ENCODE peak calls at places on chromosomes 3 and 15, in seven cellular contexts. One of them, this sample, is unnamed.
A peak's percentile ranks its signal among the peaks of the same experiment; 100 is the strongest.

GRCh38 chr3:89525597-89525996 is 418.2 kb downstream of the EPHA3 start:
- DNase-seq in fibroblast of pulmonary artery: no peak
- DNase-seq in choroid plexus epithelial cell: no peak
- DNase-seq in neural progenitor cell: no peak
- DNase-seq in foreskin fibroblast: no peak
- DNase-seq in AG04449: no peak
- DNase-seq in GM23338: no peak
- DNase-seq in this sample: no peak

GRCh38 chr3:161500057-161500836 is 3.6 kb downstream of the OTOL1 start:
- DNase-seq in AG04449: no peak
- DNase-seq in fibroblast of pulmonary artery: peak; percentile 1
- DNase-seq in choroid plexus epithelial cell: no peak
- DNase-seq in neural progenitor cell: no peak
- DNase-seq in GM23338: no peak
- DNase-seq in foreskin fibroblast: no peak
- DNase-seq in this sample: peak; percentile 57

GRCh38 chr3:42133500-42134298 is 42.5 kb downstream of the TRAK1 start:
- DNase-seq in fibroblast of pulmonary artery: no peak
- DNase-seq in neural progenitor cell: no peak
- DNase-seq in AG04449: no peak
- DNase-seq in choroid plexus epithelial cell: no peak
- DNase-seq in GM23338: no peak
- DNase-seq in foreskin fibroblast: no peak
- DNase-seq in this sample: no peak

GRCh38 chr15:43977072-43977884 is 150.5 kb downstream of the WDR76 start:
- DNase-seq in neural progenitor cell: no peak
- DNase-seq in choroid plexus epithelial cell: no peak
- DNase-seq in foreskin fibroblast: no peak
- DNase-seq in fibroblast of pulmonary artery: no peak
- DNase-seq in GM23338: peak; percentile 81
- DNase-seq in AG04449: no peak
- DNase-seq in this sample: no peak

GRCh38 chr3:138043266-138044029 is 33.5 kb downstream of the CLDN18 start:
- DNase-seq in foreskin fibroblast: peak; percentile 93
- DNase-seq in neural progenitor cell: no peak
- DNase-seq in fibroblast of pulmonary artery: peak; percentile 86
- DNase-seq in GM23338: no peak
- DNase-seq in AG04449: peak; percentile 61
- DNase-seq in choroid plexus epithelial cell: peak; percentile 87
- DNase-seq in this sample: no peak

GRCh38 chr3:193546129-193546528 is 8.6 kb downstream of the ATP13A4 start:
- DNase-seq in neural progenitor cell: no peak
- DNase-seq in foreskin fibroblast: no peak
- DNase-seq in GM23338: no peak
- DNase-seq in AG04449: no peak
- DNase-seq in fibroblast of pulmonary artery: no peak
- DNase-seq in choroid plexus epithelial cell: no peak
- DNase-seq in this sample: no peak

GRCh38 chr3:16728762-16729745 is 123.8 kb upstream of the DAZL start:
- DNase-seq in choroid plexus epithelial cell: peak; percentile 80
- DNase-seq in GM23338: no peak
- DNase-seq in neural progenitor cell: no peak
- DNase-seq in fibroblast of pulmonary artery: peak; percentile 76
- DNase-seq in AG04449: peak; percentile 26
- DNase-seq in foreskin fibroblast: peak; percentile 85
- DNase-seq in this sample: peak; percentile 64

GRCh38 chr3:40827942-40828688 is 303.4 kb downstream of the ZNF621 start:
- DNase-seq in neural progenitor cell: no peak
- DNase-seq in fibroblast of pulmonary artery: peak; percentile 1
- DNase-seq in AG04449: no peak
- DNase-seq in GM23338: no peak
- DNase-seq in choroid plexus epithelial cell: peak; percentile 38
- DNase-seq in foreskin fibroblast: no peak
- DNase-seq in this sample: peak; percentile 83

GRCh38 chr3:149247929-149248691 is 26.5 kb upstream of the CP start:
- DNase-seq in GM23338: peak; percentile 49
- DNase-seq in AG04449: no peak
- DNase-seq in choroid plexus epithelial cell: peak; percentile 60
- DNase-seq in fibroblast of pulmonary artery: peak; percentile 35
- DNase-seq in foreskin fibroblast: peak; percentile 20
- DNase-seq in neural progenitor cell: no peak
- DNase-seq in this sample: no peak

GRCh38 chr3:25906132-25906906 is 116.4 kb downstream of the OXSM start:
- DNase-seq in choroid plexus epithelial cell: no peak
- DNase-seq in fibroblast of pulmonary artery: no peak
- DNase-seq in foreskin fibroblast: no peak
- DNase-seq in GM23338: peak; percentile 28
- DNase-seq in AG04449: no peak
- DNase-seq in neural progenitor cell: no peak
- DNase-seq in this sample: no peak

GRCh38 chr15:72231847-72232461 is 964 bp upstream of the PKM start:
- DNase-seq in choroid plexus epithelial cell: peak; percentile 90
- DNase-seq in GM23338: peak; percentile 74
- DNase-seq in neural progenitor cell: peak; percentile 41
- DNase-seq in fibroblast of pulmonary artery: peak; percentile 78
- DNase-seq in foreskin fibroblast: peak; percentile 88
- DNase-seq in AG04449: peak; percentile 37
- DNase-seq in this sample: no peak

GRCh38 chr15:69838951-69839350 is 258.8 kb downstream of the TLE3 start:
- DNase-seq in choroid plexus epithelial cell: no peak
- DNase-seq in fibroblast of pulmonary artery: no peak
- DNase-seq in foreskin fibroblast: no peak
- DNase-seq in neural progenitor cell: no peak
- DNase-seq in AG04449: no peak
- DNase-seq in GM23338: no peak
- DNase-seq in this sample: no peak

GRCh38 chr3:195048059-195048905 is 222.7 kb downstream of the XXYLT1 start:
- DNase-seq in foreskin fibroblast: no peak
- DNase-seq in neural progenitor cell: no peak
- DNase-seq in choroid plexus epithelial cell: no peak
- DNase-seq in GM23338: no peak
- DNase-seq in AG04449: no peak
- DNase-seq in fibroblast of pulmonary artery: no peak
- DNase-seq in this sample: no peak

GRCh38 chr3:146589899-146590508 is 15.1 kb downstream of the PLSCR5 start:
- DNase-seq in GM23338: peak; percentile 42
- DNase-seq in neural progenitor cell: peak; percentile 42
- DNase-seq in choroid plexus epithelial cell: peak; percentile 82
- DNase-seq in AG04449: no peak
- DNase-seq in foreskin fibroblast: peak; percentile 75
- DNase-seq in fibroblast of pulmonary artery: peak; percentile 76
- DNase-seq in this sample: no peak

GRCh38 chr3:123378409-123378915 is 70.4 kb downstream of the ADCY5 start:
- DNase-seq in foreskin fibroblast: no peak
- DNase-seq in neural progenitor cell: no peak
- DNase-seq in fibroblast of pulmonary artery: no peak
- DNase-seq in GM23338: no peak
- DNase-seq in AG04449: no peak
- DNase-seq in choroid plexus epithelial cell: no peak
- DNase-seq in this sample: no peak

GRCh38 chr3:154182322-154182922 is 61.2 kb downstream of the ARHGEF26 start:
- DNase-seq in choroid plexus epithelial cell: no peak
- DNase-seq in fibroblast of pulmonary artery: no peak
- DNase-seq in GM23338: no peak
- DNase-seq in foreskin fibroblast: no peak
- DNase-seq in neural progenitor cell: no peak
- DNase-seq in AG04449: no peak
- DNase-seq in this sample: no peak

GRCh38 chr15:36661042-36661441 is 81.6 kb downstream of the CDIN1 start:
- DNase-seq in GM23338: no peak
- DNase-seq in AG04449: no peak
- DNase-seq in foreskin fibroblast: no peak
- DNase-seq in fibroblast of pulmonary artery: no peak
- DNase-seq in choroid plexus epithelial cell: no peak
- DNase-seq in neural progenitor cell: no peak
- DNase-seq in this sample: no peak

DNA sequence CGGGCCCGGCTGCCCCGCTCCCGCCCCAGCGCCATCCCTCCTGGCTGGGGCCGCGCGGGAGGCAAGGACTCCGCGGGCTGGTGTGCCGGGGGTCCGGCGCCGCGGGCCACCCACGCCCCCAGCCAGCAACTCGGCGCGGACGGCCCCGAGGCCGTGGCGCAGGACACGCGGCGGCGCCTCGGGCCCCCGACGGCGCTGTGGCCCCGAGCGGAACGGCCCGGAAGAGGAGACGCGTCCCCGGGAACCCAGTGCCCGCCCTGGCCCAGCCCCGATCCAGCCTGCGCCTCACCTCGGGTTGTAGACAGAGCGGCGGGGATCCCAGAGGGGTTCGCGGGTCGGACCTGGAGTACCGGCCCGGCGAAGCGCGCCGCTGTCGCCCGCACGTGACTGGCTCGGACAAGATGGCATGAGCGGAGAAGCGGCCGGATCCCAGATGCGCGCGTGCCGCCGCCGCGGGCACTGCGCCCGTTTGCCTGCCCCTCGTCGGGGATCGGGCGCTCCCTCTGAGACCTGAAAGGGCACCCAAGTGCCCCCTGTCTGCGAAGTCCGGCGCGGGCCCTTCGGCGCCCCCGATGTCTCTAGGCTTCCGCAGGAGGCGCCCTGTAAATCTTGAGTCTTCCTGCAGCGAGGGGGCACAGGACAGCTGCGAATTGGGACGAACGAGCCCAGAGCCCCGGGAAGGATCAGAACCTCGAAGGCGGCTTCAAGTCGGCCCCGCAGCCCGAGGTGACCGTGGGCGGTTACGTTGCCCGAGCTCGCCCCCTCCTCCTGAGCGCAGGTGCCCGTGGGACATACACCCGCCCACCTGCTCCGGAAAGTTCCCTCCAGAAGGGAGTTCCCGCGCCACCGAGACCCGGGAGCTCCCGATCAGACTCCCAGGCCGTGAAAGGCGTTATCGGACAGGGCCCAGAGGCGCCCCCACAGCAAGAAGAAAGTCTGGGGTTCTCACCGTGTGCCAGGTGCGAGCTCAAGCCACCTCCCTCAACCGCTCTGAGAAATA is 598 bp upstream of the SFMBT1 start:
- DNase-seq in AG04449: no peak
- DNase-seq in fibroblast of pulmonary artery: peak; percentile 18
- DNase-seq in foreskin fibroblast: peak; percentile 65
- DNase-seq in GM23338: peak; percentile 91
- DNase-seq in neural progenitor cell: peak; percentile 91
- DNase-seq in choroid plexus epithelial cell: peak; percentile 14
- DNase-seq in this sample: no peak
- TF ChIP-seq CTCF in AG04449: peak; percentile 50
- TF ChIP-seq CTCF in fibroblast of pulmonary artery: peak; percentile 23
- TF ChIP-seq CTCF in foreskin fibroblast: peak; percentile 43
- TF ChIP-seq CTCF in GM23338: peak; percentile 62
- TF ChIP-seq CTCF in neural progenitor cell: peak; percentile 65
- TF ChIP-seq CTCF in choroid plexus epithelial cell: peak; percentile 45
- TF ChIP-seq CTCF in this sample: peak; percentile 44

DNA sequence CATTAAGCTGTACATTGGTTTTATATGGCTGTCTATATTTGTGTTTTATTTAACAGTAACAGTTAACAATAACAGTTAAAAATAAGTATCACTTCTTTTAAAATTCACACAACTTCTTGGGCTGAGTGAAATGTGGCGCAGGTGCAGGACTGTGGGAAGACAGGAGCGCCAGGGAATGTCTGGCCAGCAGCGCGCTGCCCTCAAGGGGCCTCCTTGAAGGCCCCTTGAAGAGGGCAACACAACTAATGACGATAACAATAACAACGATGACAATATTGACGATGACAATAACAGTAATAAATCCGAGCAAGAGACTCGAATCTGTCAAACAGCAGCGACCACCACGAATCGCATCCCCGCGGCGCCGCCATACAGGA is 411 bp upstream of the PPP2R3A start:
- DNase-seq in choroid plexus epithelial cell: no peak
- DNase-seq in fibroblast of pulmonary artery: no peak
- DNase-seq in AG04449: no peak
- DNase-seq in GM23338: no peak
- DNase-seq in neural progenitor cell: no peak
- DNase-seq in foreskin fibroblast: no peak
- DNase-seq in this sample: no peak
- H3K4me3 ChIP-seq in choroid plexus epithelial cell: peak overlapping the region; percentile 59
- H3K4me3 ChIP-seq in fibroblast of pulmonary artery: peak overlapping the region; percentile 43
- H3K4me3 ChIP-seq in AG04449: peak overlapping the region; percentile 51
- H3K4me3 ChIP-seq in GM23338: peak overlapping the region; percentile 77
- H3K4me3 ChIP-seq in neural progenitor cell: peak overlapping the region; percentile 86
- H3K4me3 ChIP-seq in foreskin fibroblast: peak overlapping the region; percentile 29
- H3K4me3 ChIP-seq in this sample: peak overlapping the region; percentile 44

GRCh38 chr3:172749201-172749965 is 1.1 kb upstream of the ECT2 start:
- DNase-seq in choroid plexus epithelial cell: peak; percentile 82
- DNase-seq in GM23338: peak; percentile 16
- DNase-seq in foreskin fibroblast: peak; percentile 94
- DNase-seq in fibroblast of pulmonary artery: peak; percentile 95
- DNase-seq in AG04449: peak; percentile 86
- DNase-seq in neural progenitor cell: no peak
- DNase-seq in this sample: peak; percentile 98

GRCh38 chr3:172750069-172750367 is 508 bp upstream of the ECT2 start:
- DNase-seq in fibroblast of pulmonary artery: no peak
- DNase-seq in AG04449: no peak
- DNase-seq in foreskin fibroblast: no peak
- DNase-seq in neural progenitor cell: no peak
- DNase-seq in GM23338: no peak
- DNase-seq in choroid plexus epithelial cell: no peak
- DNase-seq in this sample: no peak

GRCh38 chr3:172751188-172751571 is 654 bp downstream of the ECT2 start:
- DNase-seq in fibroblast of pulmonary artery: peak; percentile 26
- DNase-seq in foreskin fibroblast: peak; percentile 54
- DNase-seq in neural progenitor cell: peak; percentile 48
- DNase-seq in choroid plexus epithelial cell: peak; percentile 35
- DNase-seq in AG04449: no peak
- DNase-seq in GM23338: no peak
- DNase-seq in this sample: no peak

GRCh38 chr3:172752651-172753050 is 2.1 kb downstream of the ECT2 start:
- DNase-seq in choroid plexus epithelial cell: no peak
- DNase-seq in neural progenitor cell: no peak
- DNase-seq in foreskin fibroblast: no peak
- DNase-seq in fibroblast of pulmonary artery: no peak
- DNase-seq in GM23338: no peak
- DNase-seq in AG04449: no peak
- DNase-seq in this sample: no peak

GRCh38 chr3:172750368-172751187 is at the start of gene ECT2:
- DNase-seq in foreskin fibroblast: peak; percentile 100
- DNase-seq in GM23338: peak; percentile 100
- DNase-seq in neural progenitor cell: peak; percentile 100
- DNase-seq in AG04449: peak; percentile 97
- DNase-seq in choroid plexus epithelial cell: peak; percentile 100
- DNase-seq in fibroblast of pulmonary artery: peak; percentile 100
- DNase-seq in this sample: peak; percentile 98
- TF ChIP-seq CTCF in foreskin fibroblast: peak; percentile 86
- TF ChIP-seq CTCF in GM23338: peak; percentile 68
- TF ChIP-seq CTCF in neural progenitor cell: peak; percentile 73
- TF ChIP-seq CTCF in AG04449: peak; percentile 82
- TF ChIP-seq CTCF in choroid plexus epithelial cell: peak; percentile 76
- TF ChIP-seq CTCF in fibroblast of pulmonary artery: peak; percentile 71
- TF ChIP-seq CTCF in this sample: peak; percentile 77

GRCh38 chr3:150523538-150523937 is 22.8 kb downstream of the SERP1 start:
- DNase-seq in neural progenitor cell: no peak
- DNase-seq in foreskin fibroblast: no peak
- DNase-seq in fibroblast of pulmonary artery: no peak
- DNase-seq in GM23338: no peak
- DNase-seq in choroid plexus epithelial cell: no peak
- DNase-seq in AG04449: no peak
- DNase-seq in this sample: no peak

GRCh38 chr3:150531775-150532174 is 14.5 kb downstream of the SERP1 start:
- DNase-seq in choroid plexus epithelial cell: no peak
- DNase-seq in neural progenitor cell: no peak
- DNase-seq in AG04449: no peak
- DNase-seq in fibroblast of pulmonary artery: no peak
- DNase-seq in GM23338: no peak
- DNase-seq in foreskin fibroblast: no peak
- DNase-seq in this sample: no peak

GRCh38 chr3:150528359-150528797 is 17.9 kb downstream of the SERP1 start:
- DNase-seq in AG04449: no peak
- DNase-seq in foreskin fibroblast: peak; percentile 52
- DNase-seq in fibroblast of pulmonary artery: peak; percentile 58
- DNase-seq in neural progenitor cell: no peak
- DNase-seq in choroid plexus epithelial cell: peak; percentile 78
- DNase-seq in GM23338: no peak
- DNase-seq in this sample: no peak
- H3K4me3 ChIP-seq in AG04449: no peak overlapping the region
- H3K4me3 ChIP-seq in foreskin fibroblast: no peak overlapping the region
- H3K4me3 ChIP-seq in fibroblast of pulmonary artery: no peak overlapping the region
- H3K4me3 ChIP-seq in neural progenitor cell: no peak overlapping the region
- H3K4me3 ChIP-seq in choroid plexus epithelial cell: no peak overlapping the region
- H3K4me3 ChIP-seq in GM23338: peak overlapping the region; percentile 21
- H3K4me3 ChIP-seq in this sample: no peak overlapping the region